ENCODE peak calls at places on chromosomes 7 and 10, in five cellular contexts. H is colonic mucosa; M is ovary; X is CD8-positive, alpha-beta memory T cell; P is NCI-H1105. V is an unnamed sample.

GRCh38 chr10:29736325-29737208 is 101.8 kb upstream of the SVIL start:
- DNase-seq in H (peak; percentile 73), M (peak; percentile 79), X (peak; percentile 45), P (peak; percentile 12), V (peak; percentile 80)

GRCh38 chr10:83978681-83979383 is 160.5 kb upstream of the GHITM start:
- DNase-seq in H (no peak), M (no peak), X (no peak), P (no peak), V (no peak)

GRCh38 chr10:74394416-74394969 is 243.5 kb downstream of the ADK start:
- DNase-seq in H (no peak), M (no peak), X (no peak), P (no peak), V (no peak)

GRCh38 chr10:100519321-100520051 is at the start of gene SEC31B:
- DNase-seq in H (peak; percentile 30), M (peak; percentile 19), X (no peak), P (no peak), V (no peak)

GRCh38 chr7:143214789-143215679 is 6.8 kb upstream of the TAS2R40 start:
- DNase-seq in H (peak; percentile 69), M (peak; percentile 56), X (peak; percentile 71), P (peak; percentile 80), V (peak; percentile 89)

GRCh38 chr10:79356104-79356503 is 8.8 kb downstream of the PPIF start:
- DNase-seq in H (peak; percentile 13), M (no peak), X (no peak), P (no peak), V (no peak)

GRCh38 chr7:44147026-44147881 is 6.1 kb upstream of the MYL7 start:
- DNase-seq in H (no peak), M (no peak), X (no peak), P (no peak), V (no peak)

GRCh38 chr10:96359616-96360015 is 814 bp upstream of the OPALIN start:
- DNase-seq in H (no peak), M (no peak), X (no peak), P (no peak), V (no peak)

GRCh38 chr7:30029696-30030095 is 1.5 kb downstream of the PLEKHA8 start:
- DNase-seq in H (peak; percentile 37), M (no peak), X (no peak), P (no peak), V (no peak)

GRCh38 chr10:49502358-49502757 is 36.6 kb downstream of the ERCC6 start:
- DNase-seq in H (no peak), M (no peak), X (no peak), P (no peak), V (no peak)

GRCh38 chr10:78450239-78450638 is 416.6 kb downstream of the RPS24 start:
- DNase-seq in H (no peak), M (no peak), X (no peak), P (no peak), V (no peak)

GRCh38 chr10:119030421-119031250 is 1.1 kb downstream of the NANOS1 start:
- DNase-seq in H (peak; percentile 57), M (no peak), X (peak; percentile 69), P (no peak), V (peak; percentile 75)

GRCh38 chr10:79979310-79979972 is 30.5 kb upstream of the SFTPD start:
- DNase-seq in H (no peak), M (no peak), X (no peak), P (no peak), V (peak; percentile 33)

GRCh38 chr10:271201-271600 is 135.9 kb downstream of the ZMYND11 start:
- DNase-seq in H (no peak), M (no peak), X (no peak), P (no peak), V (no peak)

GRCh38 chr10:28946479-28946878 is 269.2 kb downstream of the BAMBI start:
- DNase-seq in H (no peak), M (no peak), X (no peak), P (no peak), V (no peak)

GRCh38 chr10:1195828-1196227 is 139.6 kb downstream of the WDR37 start:
- DNase-seq in H (no peak), M (no peak), X (no peak), P (no peak), V (no peak)

GRCh38 chr7:153381275-153382119 is 621.9 kb downstream of the ACTR3B start:
- DNase-seq in H (no peak), M (no peak), X (no peak), P (peak; percentile 11), V (peak; percentile 45)

GRCh38 chr7:71486856-71487628 is 355.1 kb downstream of the GALNT17 start:
- DNase-seq in H (peak; percentile 22), M (no peak), X (no peak), P (no peak), V (no peak)

GRCh38 chr10:132879408-132880147 is 62.8 kb downstream of the CFAP46 start:
- DNase-seq in H (no peak), M (peak; percentile 7), X (no peak), P (no peak), V (no peak)

GRCh38 chr7:26090927-26091519 is 61.0 kb upstream of the NFE2L3 start:
- DNase-seq in H (no peak), M (no peak), X (no peak), P (peak; percentile 72), V (peak; percentile 53)

GRCh38 chr10:131271195-131271880 is 40.2 kb downstream of the TCERG1L start:
- DNase-seq in H (no peak), M (no peak), X (peak; percentile 26), P (no peak), V (no peak)

V was measured in T47D.